ENCODE peak calls at places on chromosomes 12 and 14, in six cellular contexts. One of them, this sample, is unnamed.

GRCh38 chr12:94676011-94676709 is 25.8 kb upstream of the TMCC3 start:
- DNase-seq in head of caudate nucleus: no peak
- DNase-seq in nucleus accumbens: no peak
- DNase-seq in NCI-H2081: no peak
- DNase-seq in globus pallidus: peak; percentile 37
- DNase-seq in GM23338: no peak
- DNase-seq in this sample: peak; percentile 49

GRCh38 chr12:91732086-91732485 is 413.6 kb downstream of the BTG1 start:
- DNase-seq in head of caudate nucleus: no peak
- DNase-seq in nucleus accumbens: no peak
- DNase-seq in GM23338: no peak
- DNase-seq in NCI-H2081: no peak
- DNase-seq in globus pallidus: no peak
- DNase-seq in this sample: no peak

GRCh38 chr12:78278706-78279105 is 448.0 kb downstream of the NAV3 start:
- DNase-seq in GM23338: no peak
- DNase-seq in head of caudate nucleus: no peak
- DNase-seq in nucleus accumbens: no peak
- DNase-seq in globus pallidus: no peak
- DNase-seq in NCI-H2081: no peak
- DNase-seq in this sample: no peak

GRCh38 chr14:52987514-52987913 is 36.7 kb upstream of the FERMT2 start:
- DNase-seq in NCI-H2081: peak; percentile 56
- DNase-seq in head of caudate nucleus: no peak
- DNase-seq in globus pallidus: no peak
- DNase-seq in nucleus accumbens: no peak
- DNase-seq in GM23338: no peak
- DNase-seq in this sample: no peak

GRCh38 chr12:20445693-20446092 is 77.4 kb downstream of the PDE3A start:
- DNase-seq in GM23338: no peak
- DNase-seq in NCI-H2081: no peak
- DNase-seq in nucleus accumbens: no peak
- DNase-seq in head of caudate nucleus: no peak
- DNase-seq in globus pallidus: no peak
- DNase-seq in this sample: no peak

GRCh38 chr14:33765251-33765650 is 185.6 kb downstream of the EGLN3 start:
- DNase-seq in head of caudate nucleus: peak; percentile 61
- DNase-seq in nucleus accumbens: peak; percentile 6
- DNase-seq in NCI-H2081: no peak
- DNase-seq in globus pallidus: no peak
- DNase-seq in GM23338: peak; percentile 70
- DNase-seq in this sample: peak; percentile 31

GRCh38 chr12:55771736-55772135 is 28.8 kb downstream of the GDF11 start:
- DNase-seq in GM23338: no peak
- DNase-seq in globus pallidus: no peak
- DNase-seq in nucleus accumbens: no peak
- DNase-seq in NCI-H2081: no peak
- DNase-seq in head of caudate nucleus: no peak
- DNase-seq in this sample: no peak

GRCh38 chr12:120404271-120404670 is 33.6 kb upstream of the COX6A1 start:
- DNase-seq in nucleus accumbens: no peak
- DNase-seq in globus pallidus: no peak
- DNase-seq in GM23338: peak; percentile 35
- DNase-seq in head of caudate nucleus: no peak
- DNase-seq in NCI-H2081: no peak
- DNase-seq in this sample: no peak

GRCh38 chr14:23537351-23538048 is 14.1 kb downstream of the ZFHX2 start:
- DNase-seq in NCI-H2081: no peak
- DNase-seq in GM23338: peak; percentile 97
- DNase-seq in head of caudate nucleus: peak; percentile 63
- DNase-seq in nucleus accumbens: peak; percentile 17
- DNase-seq in globus pallidus: no peak
- DNase-seq in this sample: peak; percentile 53

GRCh38 chr14:65750906-65751305 is 338.4 kb downstream of the FUT8 start:
- DNase-seq in globus pallidus: no peak
- DNase-seq in GM23338: no peak
- DNase-seq in NCI-H2081: peak; percentile 34
- DNase-seq in nucleus accumbens: no peak
- DNase-seq in head of caudate nucleus: no peak
- DNase-seq in this sample: no peak

GRCh38 chr14:104875811-104876210 is 10.7 kb downstream of the CEP170B start:
- DNase-seq in nucleus accumbens: no peak
- DNase-seq in GM23338: no peak
- DNase-seq in NCI-H2081: no peak
- DNase-seq in head of caudate nucleus: no peak
- DNase-seq in globus pallidus: no peak
- DNase-seq in this sample: no peak

GRCh38 chr14:36664322-36665193 is 2.9 kb downstream of the PAX9 start:
- DNase-seq in head of caudate nucleus: no peak
- DNase-seq in NCI-H2081: no peak
- DNase-seq in globus pallidus: no peak
- DNase-seq in nucleus accumbens: no peak
- DNase-seq in GM23338: no peak
- DNase-seq in this sample: no peak

GRCh38 chr12:4700621-4701026 is 19.6 kb upstream of the GALNT8 start:
- DNase-seq in head of caudate nucleus: peak; percentile 74
- DNase-seq in GM23338: peak; percentile 55
- DNase-seq in globus pallidus: peak; percentile 54
- DNase-seq in nucleus accumbens: peak; percentile 29
- DNase-seq in NCI-H2081: no peak
- DNase-seq in this sample: peak; percentile 66

GRCh38 chr14:99094901-99095300 is 177.1 kb downstream of the BCL11B start:
- DNase-seq in globus pallidus: no peak
- DNase-seq in nucleus accumbens: no peak
- DNase-seq in NCI-H2081: no peak
- DNase-seq in head of caudate nucleus: no peak
- DNase-seq in GM23338: no peak
- DNase-seq in this sample: no peak

GRCh38 chr12:52395761-52396434 is 10.2 kb downstream of the KRT82 start:
- DNase-seq in GM23338: peak; percentile 96
- DNase-seq in nucleus accumbens: no peak
- DNase-seq in globus pallidus: no peak
- DNase-seq in NCI-H2081: peak; percentile 5
- DNase-seq in head of caudate nucleus: no peak
- DNase-seq in this sample: no peak